ENCODE peak calls at places on chromosomes 7 and 10, in eight cellular contexts. V is left ventricle myocardium inferior, O is A549, G is thyroid gland, W is WERI-Rb-1, U is B cell, F is RWPE1, X is cardiac fibroblast. K is an unnamed sample.

GRCh38 chr10:132690821-132691610 is 94.9 kb downstream of the NKX6-2 start:
- DNase-seq in V (peak), O (no peak), G (peak), W (no peak), U (no peak), F (no peak), X (no peak), K (no peak)

GRCh38 chr10:22317121-22317370 is 858 bp downstream of the COMMD3 start:
- DNase-seq in V (no peak), O (no peak), G (no peak), W (no peak), U (no peak), F (no peak), X (no peak), K (no peak)

GRCh38 chr7:28419717-28420116 is 7.4 kb downstream of the CREB5 start:
- DNase-seq in V (no peak), O (peak), G (no peak), W (no peak), U (no peak), F (peak), X (peak), K (no peak)

GRCh38 chr7:17013204-17013603 is 131.4 kb upstream of the AGR3 start:
- DNase-seq in V (no peak), O (no peak), G (no peak), W (no peak), U (no peak), F (no peak), X (peak), K (no peak)

GRCh38 chr7:155066417-155066950 is 3.6 kb upstream of the HTR5A start:
- DNase-seq in V (no peak), O (no peak), G (no peak), W (no peak), U (no peak), F (peak), X (peak), K (no peak)

GRCh38 chr10:96999987-97000386 is 167.9 kb downstream of the LCOR start:
- DNase-seq in V (no peak), O (no peak), G (no peak), W (no peak), U (no peak), F (no peak), X (no peak), K (no peak)

GRCh38 chr10:120805014-120805805 is 46.0 kb upstream of the WDR11 start:
- DNase-seq in V (no peak), O (no peak), G (no peak), W (no peak), U (no peak), F (no peak), X (no peak), K (no peak)

GRCh38 chr10:59376817-59377340 is 14.5 kb upstream of the FAM13C start:
- DNase-seq in V (no peak), O (no peak), G (no peak), W (no peak), U (no peak), F (no peak), X (no peak), K (no peak)

GRCh38 chr7:47552631-47553030 is 29.3 kb downstream of the TNS3 start:
- DNase-seq in V (no peak), O (no peak), G (no peak), W (no peak), U (no peak), F (peak), X (peak), K (peak)

GRCh38 chr7:41175435-41175834 is 527.5 kb downstream of the INHBA start:
- DNase-seq in V (no peak), O (no peak), G (no peak), W (no peak), U (no peak), F (no peak), X (no peak), K (no peak)

GRCh38 chr7:1770331-1770730 is 100.3 kb downstream of the ELFN1 start:
- DNase-seq in V (no peak), O (no peak), G (no peak), W (no peak), U (no peak), F (no peak), X (no peak), K (no peak)

GRCh38 chr10:125162181-125162906 is 2.0 kb upstream of the CTBP2 start:
- DNase-seq in V (no peak), O (no peak), G (no peak), W (no peak), U (no peak), F (no peak), X (no peak), K (no peak)

GRCh38 chr10:129853236-129853946 is 110.7 kb downstream of the EBF3 start:
- DNase-seq in V (no peak), O (peak), G (no peak), W (no peak), U (no peak), F (peak), X (peak), K (no peak)

GRCh38 chr10:78211476-78212110 is 177.9 kb downstream of the RPS24 start:
- DNase-seq in V (no peak), O (peak), G (peak), W (peak), U (no peak), F (no peak), X (peak), K (no peak)

GRCh38 chr7:114502454-114503254 is 88.0 kb downstream of the FOXP2 start:
- DNase-seq in V (no peak), O (peak), G (no peak), W (no peak), U (no peak), F (no peak), X (peak), K (no peak)

GRCh38 chr10:110442746-110443145 is 55.0 kb upstream of the DUSP5 start:
- DNase-seq in V (no peak), O (no peak), G (no peak), W (no peak), U (no peak), F (no peak), X (no peak), K (no peak)

GRCh38 chr7:37495574-37496184 is 47.0 kb upstream of the ELMO1 start:
- DNase-seq in V (no peak), O (peak), G (no peak), W (no peak), U (peak), F (peak), X (peak), K (peak)

GRCh38 chr7:136053689-136054485 is 76.7 kb upstream of the MTPN start:
- DNase-seq in V (no peak), O (no peak), G (no peak), W (no peak), U (no peak), F (no peak), X (no peak), K (no peak)

GRCh38 chr7:99224263-99224947 is 16.5 kb upstream of the KPNA7 start:
- DNase-seq in V (no peak), O (peak), G (no peak), W (no peak), U (no peak), F (peak), X (peak), K (no peak)

GRCh38 chr7:32167815-32168214 is 97.6 kb upstream of the PDE1C start:
- DNase-seq in V (no peak), O (no peak), G (no peak), W (no peak), U (no peak), F (no peak), X (no peak), K (no peak)

GRCh38 chr7:96663871-96664445 is 45.7 kb downstream of the SEM1 start:
- DNase-seq in V (no peak), O (no peak), G (no peak), W (no peak), U (no peak), F (no peak), X (no peak), K (no peak)

GRCh38 chr10:49000437-49001398 is 61.1 kb upstream of the LRRC18 start:
- DNase-seq in V (no peak), O (no peak), G (peak), W (no peak), U (no peak), F (no peak), X (no peak), K (no peak)

GRCh38 chr7:46695045-46695708 is 774.1 kb upstream of the IGFBP3 start:
- DNase-seq in V (no peak), O (no peak), G (no peak), W (no peak), U (no peak), F (no peak), X (no peak), K (no peak)

GRCh38 chr7:149126662-149127321 is 668 bp upstream of the ZNF425 start:
- DNase-seq in V (peak), O (peak), G (peak), W (peak), U (peak), F (peak), X (peak), K (peak)

GRCh38 chr7:127974611-127975010 is 56.6 kb downstream of the LRRC4 start:
- DNase-seq in V (no peak), O (no peak), G (no peak), W (no peak), U (no peak), F (no peak), X (no peak), K (no peak)

GRCh38 chr10:114401195-114401741 is 3.0 kb downstream of the AFAP1L2 start:
- DNase-seq in V (peak), O (no peak), G (peak), W (no peak), U (no peak), F (no peak), X (peak), K (no peak)

GRCh38 chr10:90587081-90587491 is 270.8 kb downstream of the HTR7 start:
- DNase-seq in V (no peak), O (no peak), G (no peak), W (no peak), U (no peak), F (peak), X (peak), K (no peak)

GRCh38 chr10:48454302-48455054 is 148.0 kb downstream of the MAPK8 start:
- DNase-seq in V (no peak), O (no peak), G (peak), W (peak), U (no peak), F (no peak), X (no peak), K (peak)

DNA sequence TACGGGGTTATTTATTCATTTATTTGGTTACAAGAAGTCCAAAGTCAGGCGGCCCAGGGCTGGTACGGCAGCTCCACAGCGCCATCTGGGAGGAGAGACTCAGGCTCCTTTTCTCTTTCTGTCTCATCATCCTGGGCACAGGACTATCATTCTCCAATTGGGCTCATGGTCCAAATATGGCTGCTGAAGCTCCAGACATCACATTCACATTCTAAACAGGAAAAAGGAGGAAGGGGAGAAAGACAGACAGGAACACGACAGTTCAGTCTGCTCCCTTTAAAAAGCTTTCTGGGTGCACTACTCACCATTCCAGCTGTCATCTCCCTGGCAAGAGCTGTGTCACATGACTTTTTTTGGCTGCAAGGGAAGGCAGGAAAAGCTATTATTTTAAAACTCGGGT is 74.4 kb upstream of the PDZD8 start:
- DNase-seq in V (no peak), O (peak), G (no peak), W (no peak), U (no peak), F (no peak), X (no peak), K (no peak)
- TF ChIP-seq CTCF in V (no peak), O (peak), G (no peak), W (peak), U (no peak), F (no peak), X (peak), K (no peak)

DNA sequence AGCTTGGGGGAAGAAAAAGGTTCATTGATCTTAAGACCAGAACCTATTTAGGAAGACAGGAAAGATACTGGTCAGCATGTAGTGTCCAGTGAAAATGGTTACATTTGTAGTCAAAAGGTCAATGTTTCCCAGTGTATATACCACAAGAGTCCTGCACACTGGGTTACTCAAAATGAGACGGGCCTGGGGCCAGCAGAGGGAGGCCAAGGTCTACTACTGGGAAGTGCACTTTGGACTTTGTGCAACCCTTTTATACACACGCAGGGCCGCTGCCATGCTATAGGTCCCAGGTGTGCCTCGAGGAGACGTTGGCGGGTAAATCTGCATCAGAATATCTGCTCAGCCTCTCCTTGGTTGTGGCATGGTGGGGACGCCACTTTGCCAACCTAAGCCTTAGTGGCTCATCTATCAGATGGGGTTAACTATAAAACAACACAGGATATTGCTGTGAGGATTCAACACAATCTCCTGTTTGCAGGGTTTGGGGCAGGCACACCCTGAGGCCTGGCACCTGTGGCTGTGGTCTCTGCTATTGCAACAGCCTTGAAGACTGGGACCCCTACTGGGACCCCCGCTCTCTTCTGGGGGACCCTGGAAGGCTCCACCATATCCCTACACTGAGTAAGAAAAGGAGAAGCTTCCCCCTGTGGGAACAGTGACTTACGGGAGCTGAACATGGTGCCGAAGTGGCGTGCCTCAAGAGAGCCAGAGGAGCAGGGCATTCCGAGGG is 19.7 kb downstream of the CLRN3 start:
- DNase-seq in V (no peak), O (no peak), G (no peak), W (no peak), U (no peak), F (no peak), X (no peak), K (no peak)
- TF ChIP-seq CTCF in V (peak), O (no peak), G (no peak), W (peak), U (no peak), F (no peak), X (no peak), K (no peak)

GRCh38 chr7:123492485-123492884 is 41.9 kb downstream of the IQUB start:
- DNase-seq in V (no peak), O (peak), G (no peak), W (no peak), U (no peak), F (no peak), X (no peak), K (no peak)
- TF ChIP-seq CTCF in V (no peak), O (no peak), G (no peak), W (peak), U (no peak), F (no peak), X (peak), K (no peak)

DNA sequence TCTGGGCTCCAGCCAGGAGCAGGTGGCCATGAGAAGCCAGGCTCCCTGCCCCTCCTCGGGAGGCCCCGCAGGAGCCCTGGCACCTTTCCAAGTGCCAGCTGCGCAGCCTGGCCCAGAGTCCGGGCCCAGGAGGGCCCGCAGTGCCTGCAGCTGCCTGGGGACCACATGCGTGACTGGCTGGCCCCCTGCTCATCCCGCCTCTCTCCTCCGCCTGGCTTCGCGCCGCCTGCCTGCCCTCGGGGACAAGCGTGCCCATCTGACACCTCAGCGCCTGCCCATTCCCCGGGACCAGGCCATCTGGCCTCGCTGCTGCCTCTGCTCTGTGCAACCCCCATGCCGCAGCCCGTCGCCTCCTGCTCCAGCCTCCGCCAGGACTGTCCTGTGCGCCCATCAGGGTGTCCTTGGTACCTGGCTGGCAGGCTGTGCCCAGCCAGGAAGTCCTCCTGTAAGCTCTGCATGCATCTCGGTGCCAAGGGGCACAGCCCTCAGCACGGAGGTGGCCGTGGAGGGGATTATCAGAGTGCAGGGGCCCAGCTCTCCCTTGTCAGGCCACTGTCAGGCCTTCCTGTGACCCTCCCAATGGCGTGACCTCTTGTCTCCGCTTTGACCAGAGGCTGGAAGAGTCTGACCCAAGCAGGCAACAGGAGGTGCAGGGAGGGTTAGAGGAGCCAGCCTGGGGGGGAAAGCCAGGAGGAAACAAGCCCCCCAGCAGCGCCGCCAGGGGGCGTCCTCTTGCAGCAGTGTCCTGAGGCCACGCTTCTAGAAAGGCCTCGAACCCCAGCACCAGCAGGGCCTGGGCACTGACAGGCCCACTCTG is 50.5 kb downstream of the TMEM209 start:
- DNase-seq in V (no peak), O (no peak), G (no peak), W (no peak), U (no peak), F (no peak), X (no peak), K (no peak)
- TF ChIP-seq CTCF in V (no peak), O (no peak), G (no peak), W (peak), U (no peak), F (no peak), X (peak), K (no peak)

GRCh38 chr7:151738925-151739324 is 138.0 kb downstream of the PRKAG2 start:
- DNase-seq in V (no peak), O (no peak), G (no peak), W (no peak), U (no peak), F (no peak), X (no peak), K (no peak)

GRCh38 chr7:151735186-151735853 is 141.6 kb downstream of the PRKAG2 start:
- DNase-seq in V (no peak), O (no peak), G (no peak), W (no peak), U (no peak), F (no peak), X (no peak), K (no peak)

GRCh38 chr7:151735854-151736402 is 141.0 kb downstream of the PRKAG2 start:
- DNase-seq in V (no peak), O (no peak), G (no peak), W (peak), U (no peak), F (no peak), X (no peak), K (no peak)

GRCh38 chr7:151732834-151733585 is 143.9 kb downstream of the PRKAG2 start:
- DNase-seq in V (no peak), O (no peak), G (no peak), W (no peak), U (no peak), F (no peak), X (no peak), K (no peak)

DNA sequence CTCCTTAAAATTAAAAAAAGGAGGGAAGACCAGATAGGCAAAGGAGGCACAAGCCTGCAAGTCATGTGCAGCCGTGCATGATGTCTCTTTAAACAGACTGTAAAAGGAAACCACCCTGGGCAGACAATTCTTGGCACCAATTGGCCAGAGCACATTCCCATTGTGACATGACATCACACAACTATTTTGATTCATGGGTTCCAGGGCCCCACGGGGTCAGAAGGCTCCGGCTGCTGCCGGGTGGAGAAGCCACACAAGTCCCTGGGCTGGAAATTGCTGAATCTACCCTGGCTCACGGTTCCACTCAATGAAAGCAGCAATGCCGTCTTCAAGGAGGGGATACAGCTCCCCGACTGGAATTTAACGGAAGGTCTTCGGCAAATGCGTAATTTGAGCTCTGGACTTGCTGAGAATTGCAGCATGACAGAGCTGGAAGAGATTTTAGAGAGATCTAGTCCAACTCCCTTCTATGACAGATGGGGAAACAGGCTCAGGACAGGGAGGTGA is 140.5 kb downstream of the PRKAG2 start:
- DNase-seq in V (peak), O (peak), G (peak), W (peak), U (no peak), F (peak), X (peak), K (no peak)
- TF ChIP-seq CTCF in V (peak), O (no peak), G (peak), W (peak), U (no peak), F (no peak), X (peak), K (no peak)

DNA sequence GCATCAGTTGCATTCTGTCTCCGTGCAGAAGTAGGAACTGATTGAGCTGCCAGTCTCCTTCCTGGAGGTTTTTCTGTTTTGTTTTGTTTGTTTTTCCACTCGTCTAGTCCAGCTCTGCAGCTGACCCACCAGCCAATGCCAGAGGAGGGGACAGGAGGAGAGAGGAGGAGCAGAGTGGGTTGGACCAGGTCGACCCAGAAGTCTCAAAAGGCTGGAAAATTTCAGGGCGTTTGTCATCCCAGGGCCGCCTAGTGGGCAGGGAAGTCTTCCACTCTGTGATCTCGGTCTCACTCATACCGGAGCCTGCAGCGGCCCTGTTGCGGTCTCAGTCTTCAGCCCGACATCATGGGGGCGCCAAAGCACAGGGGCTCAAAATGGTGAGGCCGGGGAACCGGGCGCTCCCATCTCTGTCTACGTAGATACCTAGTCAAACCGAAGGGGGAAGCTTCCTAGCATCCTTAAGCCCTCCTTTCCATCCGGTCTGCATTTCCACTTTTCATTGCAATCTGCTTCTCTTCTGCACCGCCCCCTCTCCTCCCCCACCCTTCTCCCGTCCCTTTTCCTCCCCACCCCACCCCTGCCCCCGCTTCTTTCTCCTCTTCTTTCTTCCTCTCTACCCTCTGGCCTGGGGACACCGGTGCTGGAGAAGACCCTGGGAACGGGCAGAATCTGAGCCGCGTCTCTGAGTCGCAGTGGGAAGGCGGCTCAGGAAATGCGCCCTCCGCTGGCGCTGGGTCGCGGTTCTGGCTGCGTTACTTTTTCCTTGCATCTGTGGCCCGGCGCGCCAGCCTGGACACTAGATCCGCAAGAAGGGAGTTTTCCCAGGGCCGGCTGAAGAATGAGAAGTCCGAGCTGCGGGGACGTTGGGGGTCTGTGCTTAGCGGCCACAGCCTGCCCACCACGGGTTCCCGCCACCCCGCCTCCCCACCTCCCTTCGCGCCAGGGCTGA is 16.2 kb upstream of the PAX2 start:
- DNase-seq in V (no peak), O (peak), G (peak), W (peak), U (peak), F (no peak), X (peak), K (no peak)
- TF ChIP-seq CTCF in V (peak), O (peak), G (no peak), W (peak), U (peak), F (peak), X (peak), K (peak)

K was measured in GM13976.